ENCODE peak calls at places on chromosomes 1 and 21, in six cellular contexts. W is AG04450, K is adrenal gland, S is iPS DF 6.9, Q is dorsolateral prefrontal cortex, C is upper lobe of right lung. L is an unnamed sample.
A peak's percentile ranks its signal among the peaks of the same experiment; 100 is the strongest.

GRCh38 chr1:101410048-101410878 is 173.4 kb downstream of the S1PR1 start:
- DNase-seq in C (no peak), W (no peak), Q (no peak), S (no peak), K (no peak), L (no peak)

GRCh38 chr1:107844009-107844408 is 121.0 kb downstream of the VAV3 start:
- DNase-seq in W (no peak), C (no peak), S (no peak), Q (no peak), K (no peak), L (no peak)

GRCh38 chr1:12316331-12316730 is 86.5 kb downstream of the VPS13D start:
- DNase-seq in W (no peak), Q (no peak), C (no peak), S (no peak), K (no peak), L (no peak)

GRCh38 chr1:100142343-100142742 is 9.4 kb downstream of the TRMT13 start:
- DNase-seq in W (no peak), S (no peak), Q (no peak), K (no peak), C (no peak), L (no peak)

GRCh38 chr21:42378418-42378817 is 12.1 kb upstream of the TFF1 start:
- DNase-seq in K (no peak), W (no peak), C (peak; percentile 30), Q (no peak), S (no peak), L (peak; percentile 31)

GRCh38 chr1:93585059-93585966 is 96.3 kb downstream of the BCAR3 start:
- DNase-seq in Q (no peak), K (peak; percentile 96), C (peak; percentile 97), S (no peak), W (no peak), L (peak; percentile 99)

GRCh38 chr1:227753999-227754764 is 18.9 kb downstream of the SNAP47 start:
- DNase-seq in Q (peak; percentile 51), K (peak; percentile 87), S (no peak), W (no peak), C (no peak), L (peak; percentile 19)

GRCh38 chr1:18504609-18505008 is 23.9 kb downstream of the KLHDC7A start:
- DNase-seq in Q (no peak), K (no peak), W (no peak), S (no peak), C (no peak), L (no peak)

GRCh38 chr21:45618287-45618686 is 25.2 kb upstream of the PCBP3 start:
- DNase-seq in Q (no peak), C (peak; percentile 58), S (no peak), K (peak; percentile 42), W (no peak), L (no peak)

GRCh38 chr1:183148599-183148998 is 37.5 kb upstream of the LAMC2 start:
- DNase-seq in Q (no peak), W (peak; percentile 7), S (no peak), C (no peak), K (no peak), L (no peak)

GRCh38 chr21:37848721-37849490 is 67.4 kb downstream of the KCNJ6 start:
- DNase-seq in Q (no peak), S (no peak), W (no peak), C (no peak), K (no peak), L (no peak)

GRCh38 chr21:37845535-37845934 is 70.7 kb downstream of the KCNJ6 start:
- DNase-seq in S (no peak), Q (no peak), K (no peak), C (no peak), W (no peak), L (peak; percentile 46)

GRCh38 chr21:37849703-37850102 is 66.6 kb downstream of the KCNJ6 start:
- DNase-seq in S (no peak), Q (no peak), K (no peak), C (no peak), W (peak; percentile 66), L (no peak)
- H3K27ac ChIP-seq in S (no peak overlapping the region), Q (no peak overlapping the region), K (no peak overlapping the region), C (no peak overlapping the region), W (peak overlapping the region; percentile 76), L (no peak overlapping the region)

GRCh38 chr21:39003982-39004775 is 179.1 kb downstream of the PSMG1 start:
- DNase-seq in K (no peak), C (no peak), S (no peak), Q (no peak), W (no peak), L (no peak)
- H3K27ac ChIP-seq in K (peak overlapping the region; percentile 47), C (peak overlapping the region; percentile 79), S (no peak overlapping the region), Q (peak overlapping the region; percentile 74), W (peak overlapping the region; percentile 43), L (peak overlapping the region; percentile 57)

DNA sequence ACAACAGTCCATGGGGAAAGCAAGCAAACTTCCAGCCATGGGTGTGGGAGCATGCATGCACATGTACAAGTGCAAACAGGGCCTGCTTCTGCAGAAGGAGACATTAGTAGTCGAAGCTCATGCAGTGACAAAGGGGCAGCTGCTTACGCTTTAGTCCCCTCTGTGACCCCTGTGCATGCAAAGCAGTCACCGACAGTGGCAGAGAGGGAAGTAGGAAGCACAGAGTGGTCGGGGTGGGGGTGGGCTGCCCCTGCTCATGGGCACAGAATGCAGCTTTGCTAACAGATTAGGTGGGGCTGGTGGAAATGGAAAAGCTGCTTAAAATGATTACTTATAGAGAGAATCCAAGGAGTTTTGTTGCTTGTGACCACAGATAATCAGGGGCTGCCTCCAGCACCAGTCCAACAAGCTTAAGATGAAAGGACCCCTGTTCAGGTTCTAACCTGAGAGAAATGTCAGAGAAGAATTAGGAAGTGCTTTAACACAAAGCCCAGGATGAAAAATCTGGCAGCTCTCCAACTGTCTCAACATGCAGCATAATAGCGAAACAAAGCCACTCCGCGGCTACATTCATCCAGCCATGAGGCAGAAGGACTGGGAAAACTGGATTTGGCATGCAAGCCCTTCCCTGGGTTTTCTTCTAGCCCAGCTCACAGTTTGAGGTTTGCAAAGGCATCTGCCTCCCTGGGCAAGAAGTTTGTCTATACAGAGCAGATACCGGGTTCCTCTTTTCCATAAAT is 378.8 kb downstream of the KCNH1 start:
- DNase-seq in W (no peak), C (no peak), S (no peak), K (no peak), Q (no peak), L (no peak)
- H3K27ac ChIP-seq in W (no peak overlapping the region), C (no peak overlapping the region), S (no peak overlapping the region), K (no peak overlapping the region), Q (peak overlapping the region; percentile 40), L (no peak overlapping the region)

DNA sequence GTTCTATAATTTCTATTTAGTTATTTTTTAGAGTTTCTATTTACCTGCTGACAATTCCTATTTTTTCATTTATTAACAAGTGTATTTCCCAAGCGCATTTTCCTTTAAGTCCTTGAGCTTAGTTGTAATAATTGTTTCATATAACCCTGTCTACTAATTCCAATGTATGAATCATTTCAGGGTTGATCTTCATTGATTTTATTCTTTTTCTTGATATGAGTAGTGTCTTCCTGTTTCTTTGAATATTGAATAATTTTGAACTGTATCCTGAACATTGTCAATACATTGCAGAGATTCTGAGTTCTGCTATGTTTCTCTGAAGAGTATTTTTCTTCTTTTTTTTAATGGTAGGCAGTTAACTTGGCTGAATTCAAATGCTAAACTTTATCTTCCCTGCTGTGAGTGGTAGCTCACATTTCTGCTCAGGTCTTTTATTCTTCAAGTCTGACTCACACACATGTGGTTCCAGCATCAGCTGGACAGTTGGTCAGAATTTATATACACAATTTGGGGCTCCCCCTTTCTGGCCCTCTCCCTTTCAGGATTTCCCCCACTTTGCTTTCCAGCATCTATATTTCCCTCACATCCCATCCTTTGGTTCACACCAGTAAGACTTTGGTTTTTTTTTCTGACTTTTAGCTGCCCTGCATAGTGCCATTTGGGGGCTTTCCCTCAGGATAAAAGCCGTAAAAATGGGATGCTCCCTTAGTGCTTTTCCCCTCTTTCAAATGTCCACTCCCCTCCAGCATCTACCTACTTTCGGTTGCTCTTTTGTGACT is 54.4 kb upstream of the WDR26 start:
- DNase-seq in K (no peak), W (no peak), S (no peak), Q (no peak), C (no peak), L (no peak)
- H3K27ac ChIP-seq in K (no peak overlapping the region), W (no peak overlapping the region), S (no peak overlapping the region), Q (no peak overlapping the region), C (no peak overlapping the region), L (no peak overlapping the region)

GRCh38 chr1:203537806-203538464 is 44.0 kb downstream of the OPTC start:
- DNase-seq in Q (no peak), K (no peak), S (no peak), W (peak; percentile 46), C (peak; percentile 73), L (peak; percentile 85)

GRCh38 chr1:203536575-203536974 is 42.6 kb downstream of the OPTC start:
- DNase-seq in W (no peak), C (peak; percentile 8), Q (no peak), S (no peak), K (no peak), L (no peak)

GRCh38 chr1:203538726-203539125 is 44.8 kb downstream of the OPTC start:
- DNase-seq in S (no peak), W (no peak), K (no peak), Q (no peak), C (peak; percentile 6), L (no peak)

GRCh38 chr1:203534526-203534925 is 40.6 kb downstream of the OPTC start:
- DNase-seq in K (peak; percentile 56), W (peak; percentile 63), S (no peak), Q (no peak), C (peak; percentile 12), L (no peak)

GRCh38 chr1:203536981-203537455 is 43.1 kb downstream of the OPTC start:
- DNase-seq in K (peak; percentile 62), C (peak; percentile 63), W (peak; percentile 41), Q (no peak), S (no peak), L (no peak)
- H3K27ac ChIP-seq in K (no peak overlapping the region), C (peak overlapping the region; percentile 66), W (peak overlapping the region; percentile 57), Q (no peak overlapping the region), S (no peak overlapping the region), L (no peak overlapping the region)